ENCODE peak calls at places on chromosomes 11 and 22, in nine cellular contexts. U is OCI-LY7; Y is right atrium auricular region; H is kidney; P is heart left ventricle; S is cardiac muscle cell; I is CD8-positive, alpha-beta memory T cell; V is adrenal gland; T is CD8-positive, alpha-beta T cell. Z is an unnamed sample.

GRCh38 chr22:37896939-37897338 is 9.2 kb upstream of the MICALL1 start:
- DNase-seq in S (no peak), U (no peak), Y (no peak), T (no peak), H (no peak), V (no peak), I (no peak), P (no peak), Z (no peak)

GRCh38 chr11:120142072-120142423 is 4.1 kb upstream of the TRIM29 start:
- DNase-seq in T (no peak), V (no peak), Y (peak; percentile 38), S (no peak), P (no peak), I (no peak), U (no peak), H (no peak), Z (no peak)

GRCh38 chr22:38754247-38755154 is 1.3 kb downstream of the SUN2 start:
- DNase-seq in P (peak; percentile 50), I (no peak), U (peak; percentile 57), T (no peak), S (peak; percentile 41), V (peak; percentile 62), Y (peak; percentile 93), H (peak; percentile 80), Z (no peak)

GRCh38 chr11:61057615-61058014 is 44.7 kb upstream of the CD5 start:
- DNase-seq in Y (no peak), H (no peak), U (no peak), I (no peak), S (no peak), T (no peak), P (no peak), V (no peak), Z (no peak)

GRCh38 chr11:1523779-1524178 is 37.2 kb upstream of the MOB2 start:
- DNase-seq in P (no peak), Y (no peak), U (peak; percentile 91), I (no peak), S (no peak), T (no peak), V (no peak), H (no peak), Z (no peak)

GRCh38 chr11:43359432-43359818 is 705 bp downstream of the TTC17 start:
- DNase-seq in P (no peak), I (no peak), T (peak; percentile 22), U (peak; percentile 63), H (no peak), Y (no peak), S (peak; percentile 42), V (no peak), Z (peak; percentile 22)

GRCh38 chr11:36449566-36450390 is 60.3 kb downstream of the TRAF6 start:
- DNase-seq in S (no peak), H (no peak), P (no peak), T (no peak), U (peak; percentile 20), V (no peak), Y (no peak), I (no peak), Z (no peak)

GRCh38 chr22:43726296-43726695 is 85.8 kb downstream of the EFCAB6 start:
- DNase-seq in H (no peak), U (no peak), V (no peak), T (no peak), I (no peak), Y (no peak), S (no peak), P (no peak), Z (no peak)

GRCh38 chr11:33168605-33169240 is 7.4 kb upstream of the CSTF3 start:
- DNase-seq in V (no peak), Y (no peak), P (no peak), T (no peak), S (no peak), H (no peak), I (no peak), U (no peak), Z (no peak)

GRCh38 chr22:47658182-47658581 is 895.7 kb downstream of the TBC1D22A start:
- DNase-seq in S (no peak), H (no peak), U (no peak), Y (no peak), V (no peak), I (no peak), P (no peak), T (no peak), Z (no peak)

GRCh38 chr11:128686745-128687177 is 7.1 kb upstream of the FLI1 start:
- DNase-seq in V (peak; percentile 39), Y (no peak), U (no peak), S (peak; percentile 54), P (peak; percentile 31), H (peak; percentile 90), I (peak; percentile 39), T (peak; percentile 72), Z (no peak)

GRCh38 chr11:12184696-12185095 is 74.3 kb downstream of the MICAL2 start:
- DNase-seq in S (no peak), I (no peak), Y (no peak), V (no peak), T (no peak), P (no peak), H (no peak), U (no peak), Z (no peak)

GRCh38 chr11:103923473-103923931 is 112.9 kb upstream of the DDI1 start:
- DNase-seq in V (no peak), U (no peak), Y (no peak), I (no peak), P (no peak), S (peak; percentile 49), H (no peak), T (no peak), Z (peak; percentile 15)

DNA sequence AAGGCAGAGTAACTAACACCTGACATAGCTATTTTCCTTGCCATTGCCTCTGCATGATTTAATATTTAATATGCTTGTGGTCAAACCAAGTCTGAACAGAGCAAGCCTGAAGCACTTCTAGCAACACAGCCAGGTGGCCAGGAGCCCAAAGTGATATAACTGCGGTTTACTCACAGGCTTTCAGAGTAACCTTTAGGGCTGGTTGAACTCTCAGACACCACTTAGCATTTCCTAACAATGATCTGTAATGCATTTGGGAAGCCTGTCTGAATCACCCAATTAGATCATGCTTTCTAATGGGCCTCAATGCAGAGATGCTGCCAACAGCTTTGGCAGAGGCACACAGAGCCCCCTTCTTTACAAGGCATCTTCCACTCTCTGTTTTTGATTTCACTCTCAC is 96.1 kb downstream of the FDX1 start:
- DNase-seq in S (no peak), I (no peak), T (no peak), Y (no peak), V (peak; percentile 31), P (no peak), U (no peak), H (no peak), Z (no peak)
- H3K9me3 ChIP-seq in S (no peaks in the 10 kb centered on the region), I (no peaks in the 10 kb centered on the region), T (no peaks in the 10 kb centered on the region), Y (no peaks in the 10 kb centered on the region), V (no peaks in the 10 kb centered on the region), P (peaks cover 18% of the 10 kb centered on the region), U (no peaks in the 10 kb centered on the region), H (peaks cover 2% of the 10 kb centered on the region), Z (peaks cover 8% of the 10 kb centered on the region)

DNA sequence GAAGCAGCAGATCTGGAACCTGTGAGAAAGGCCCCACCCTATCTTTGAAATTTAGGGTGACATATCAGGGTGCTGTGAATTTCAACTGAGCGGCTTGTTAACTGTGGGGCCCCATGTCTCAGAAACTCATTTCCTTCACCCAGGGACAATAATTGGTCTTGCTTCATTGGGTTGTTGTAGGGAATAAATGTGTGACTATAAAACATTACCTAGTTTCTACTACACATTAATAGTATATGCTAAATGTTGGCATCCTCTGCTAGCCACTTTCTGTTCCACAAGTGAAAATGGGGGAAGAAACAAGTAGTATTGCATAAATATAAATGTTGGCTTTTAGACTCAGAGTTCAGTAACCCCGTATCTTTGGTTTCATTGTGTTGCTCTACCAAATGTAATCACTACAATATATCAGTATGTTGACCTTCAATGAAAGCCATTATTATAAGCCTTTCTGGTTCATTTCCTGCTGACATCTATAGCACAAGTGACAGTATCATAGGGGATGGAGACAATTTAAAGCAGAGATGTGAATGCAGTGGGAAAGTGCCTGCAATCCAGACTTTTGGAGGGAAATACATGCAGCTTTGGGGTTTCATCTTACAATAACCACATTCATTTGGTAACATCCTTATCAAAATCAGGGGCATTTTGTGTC is 905.5 kb upstream of the RAG2 start:
- DNase-seq in T (no peak), S (no peak), I (no peak), V (no peak), Y (no peak), H (no peak), U (no peak), P (no peak), Z (no peak)
- H3K4me3 ChIP-seq in T (no peak overlapping the region), S (no peak overlapping the region), I (no peak overlapping the region), V (no peak overlapping the region), Y (no peak overlapping the region), H (no peak overlapping the region), U (no peak overlapping the region), P (no peak overlapping the region), Z (no peak overlapping the region)

GRCh38 chr22:49328630-49329405 is 498.9 kb downstream of the BRD1 start:
- DNase-seq in T (no peak), Y (peak; percentile 18), S (no peak), I (no peak), P (no peak), U (no peak), V (no peak), H (peak; percentile 32), Z (no peak)
- H3K9me3 ChIP-seq in T (no peaks in the 10 kb centered on the region), Y (no peaks in the 10 kb centered on the region), S (no peaks in the 10 kb centered on the region), I (no peaks in the 10 kb centered on the region), P (peaks cover 12% of the 10 kb centered on the region), U (peaks cover 5% of the 10 kb centered on the region), V (no peaks in the 10 kb centered on the region), H (no peaks in the 10 kb centered on the region), Z (no peaks in the 10 kb centered on the region)

GRCh38 chr11:75351541-75352416 is at the start of gene ARRB1:
- DNase-seq in T (peak; percentile 60), I (peak; percentile 55), P (peak; percentile 79), S (peak; percentile 77), Y (no peak), V (peak; percentile 63), H (peak; percentile 89), U (no peak), Z (peak; percentile 58)

GRCh38 chr11:75349540-75350116 is 1.8 kb downstream of the ARRB1 start:
- DNase-seq in U (no peak), I (no peak), T (no peak), P (no peak), H (peak; percentile 82), V (no peak), S (no peak), Y (no peak), Z (no peak)

GRCh38 chr11:75350743-75351540 is 519 bp downstream of the ARRB1 start:
- DNase-seq in S (no peak), Y (no peak), P (peak; percentile 52), I (no peak), V (peak; percentile 72), H (peak; percentile 88), T (peak; percentile 59), U (no peak), Z (no peak)

GRCh38 chr11:75347781-75348613 is 3.5 kb downstream of the ARRB1 start:
- DNase-seq in S (peak; percentile 52), I (no peak), Y (no peak), V (peak; percentile 31), P (no peak), T (no peak), H (peak; percentile 63), U (no peak), Z (no peak)

DNA sequence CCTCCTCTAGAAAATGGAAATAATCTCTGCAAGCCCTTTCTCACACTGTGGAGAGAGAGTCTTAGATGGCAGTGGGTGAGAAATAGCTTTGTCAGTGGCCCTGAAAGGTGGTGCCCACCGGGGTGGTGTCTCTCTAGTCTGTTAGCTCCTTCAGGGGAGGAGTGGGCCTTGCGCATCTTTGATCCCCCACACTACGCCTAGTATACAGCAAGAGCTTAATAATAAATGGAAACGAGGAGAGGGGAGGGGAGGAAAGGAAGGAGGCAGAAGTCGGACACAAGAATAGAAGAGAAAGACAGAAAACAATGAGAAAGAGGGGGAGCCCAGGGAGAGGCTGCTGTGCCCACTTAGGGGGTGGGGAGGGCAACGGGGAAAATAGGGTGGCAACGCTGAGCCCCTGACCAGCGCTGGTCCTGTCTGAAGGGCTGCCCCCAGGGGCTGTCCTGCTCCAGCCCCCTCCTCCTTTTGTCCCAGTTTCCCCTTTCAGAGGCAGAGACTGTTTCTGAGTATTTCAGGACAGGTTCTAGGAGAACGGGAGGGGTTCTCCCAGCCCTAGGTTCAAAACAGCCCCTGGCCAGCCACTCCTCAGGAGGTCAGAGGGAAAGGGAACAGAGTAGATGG is 1.2 kb downstream of the ARRB1 start:
- DNase-seq in S (no peak), H (peak; percentile 61), I (no peak), P (no peak), Y (no peak), T (no peak), V (no peak), U (no peak), Z (no peak)
- H3K4me3 ChIP-seq in S (peak overlapping the region; percentile 52), H (peak overlapping the region; percentile 46), I (peak overlapping the region; percentile 77), P (peak overlapping the region; percentile 69), Y (peak overlapping the region; percentile 74), T (peak overlapping the region; percentile 95), V (no peak overlapping the region), U (no peak overlapping the region), Z (peak overlapping the region; percentile 90)

Z was measured in NT2/D1.